ENCODE peak calls at places on chromosome 2, in four cellular contexts. D, S, A and O are unnamed samples.

GRCh38 chr2:136281281-136282117 is 163.6 kb upstream of the CXCR4 start:
- DNase-seq in D (peak; percentile 84), S (peak; percentile 10), A (no peak), O (no peak)

GRCh38 chr2:134575888-134576287 is 142.9 kb downstream of the TMEM163 start:
- DNase-seq in D (no peak), S (no peak), A (no peak), O (no peak)

GRCh38 chr2:186274936-186275575 is 211.0 kb upstream of the ZC3H15 start:
- DNase-seq in D (no peak), S (no peak), A (no peak), O (no peak)

GRCh38 chr2:221088506-221088905 is 483.6 kb downstream of the EPHA4 start:
- DNase-seq in D (no peak), S (no peak), A (no peak), O (no peak)

GRCh38 chr2:55013936-55014335 is 36.3 kb downstream of the RTN4 start:
- DNase-seq in D (no peak), S (no peak), A (no peak), O (no peak)

GRCh38 chr2:235244497-235245215 is 249.2 kb upstream of the AGAP1 start:
- DNase-seq in D (no peak), S (no peak), A (no peak), O (no peak)

GRCh38 chr2:144521702-144522101 is 1.8 kb upstream of the ZEB2 start:
- DNase-seq in D (no peak), S (no peak), A (no peak), O (no peak)

GRCh38 chr2:8197101-8197500 is 484.8 kb upstream of the ID2 start:
- DNase-seq in D (no peak), S (no peak), A (no peak), O (no peak)

GRCh38 chr2:109715302-109715937 is 78.7 kb upstream of the RGPD5 start:
- DNase-seq in D (no peak), S (no peak), A (peak; percentile 25), O (peak; percentile 40)

GRCh38 chr2:119201815-119202214 is 21.8 kb upstream of the STEAP3 start:
- DNase-seq in D (no peak), S (no peak), A (no peak), O (no peak)

GRCh38 chr2:9971105-9971818 is 19.8 kb downstream of the GRHL1 start:
- DNase-seq in D (no peak), S (no peak), A (no peak), O (no peak)

GRCh38 chr2:149129433-149129832 is 90.9 kb downstream of the LYPD6B start:
- DNase-seq in D (no peak), S (no peak), A (no peak), O (no peak)

GRCh38 chr2:30768708-30769580 is 38.3 kb downstream of the CAPN13 start:
- DNase-seq in D (no peak), S (no peak), A (no peak), O (no peak)

GRCh38 chr2:176494949-176495353 is 225.7 kb downstream of the MTX2 start:
- DNase-seq in D (no peak), S (no peak), A (no peak), O (no peak)

GRCh38 chr2:70935468-70936164 is at the start of gene ATP6V1B1:
- DNase-seq in D (peak; percentile 74), S (no peak), A (peak; percentile 53), O (no peak)

GRCh38 chr2:128457006-128457604 is 138.4 kb upstream of the HS6ST1 start:
- DNase-seq in D (no peak), S (no peak), A (no peak), O (no peak)

GRCh38 chr2:156944871-156945270 is 312.6 kb upstream of the GALNT5 start:
- DNase-seq in D (no peak), S (no peak), A (no peak), O (no peak)

GRCh38 chr2:176492583-176492982 is 223.3 kb downstream of the MTX2 start:
- DNase-seq in D (no peak), S (no peak), A (no peak), O (no peak)

GRCh38 chr2:18219676-18220075 is 340.8 kb downstream of the RDH14 start:
- DNase-seq in D (no peak), S (no peak), A (no peak), O (no peak)

GRCh38 chr2:208249241-208249640 is 5.6 kb downstream of the IDH1 start:
- DNase-seq in D (no peak), S (no peak), A (no peak), O (no peak)

GRCh38 chr2:46988230-46988629 is 72.6 kb upstream of the MCFD2 start:
- DNase-seq in D (peak; percentile 34), S (no peak), A (no peak), O (no peak)

GRCh38 chr2:9975805-9976447 is 24.4 kb downstream of the GRHL1 start:
- DNase-seq in D (no peak), S (no peak), A (no peak), O (no peak)

GRCh38 chr2:145597809-145598208 is 1077.9 kb upstream of the ZEB2 start:
- DNase-seq in D (no peak), S (no peak), A (no peak), O (no peak)